ENCODE peak calls at places on chromosomes 5 and 9, in six cellular contexts. I is HL-60; Y is dorsolateral prefrontal cortex; U is fibroblast of pulmonary artery; Z is cardiac muscle cell; X is CD8-positive, alpha-beta T cell. K is an unnamed sample.

GRCh38 chr9:134531251-134531970 is 110.2 kb upstream of the COL5A1 start:
- DNase-seq in I (no peak), Y (peak), Z (no peak), U (no peak), X (no peak), K (peak)

GRCh38 chr5:150239794-150240122 is 49.8 kb downstream of the CAMK2A start:
- DNase-seq in Y (no peak), I (no peak), X (no peak), Z (no peak), U (no peak), K (no peak)

GRCh38 chr5:104763163-104763562 is 1200.6 kb upstream of the NUDT12 start:
- DNase-seq in Z (no peak), I (no peak), X (no peak), U (no peak), Y (no peak), K (no peak)

GRCh38 chr9:130352081-130352480 is 86.5 kb downstream of the HMCN2 start:
- DNase-seq in Z (no peak), X (no peak), U (no peak), I (no peak), Y (no peak), K (no peak)

GRCh38 chr5:153880094-153880493 is 158.6 kb downstream of the FAM114A2 start:
- DNase-seq in Y (no peak), I (no peak), Z (no peak), U (no peak), X (no peak), K (no peak)

GRCh38 chr5:181166812-181167733 is 19.7 kb downstream of the OR2V2 start:
- DNase-seq in I (no peak), X (no peak), U (no peak), Z (no peak), Y (no peak), K (peak)

GRCh38 chr5:92559331-92559730 is 1021.7 kb downstream of the NR2F1-AS1 start:
- DNase-seq in Z (no peak), I (no peak), X (no peak), Y (no peak), U (no peak), K (no peak)

GRCh38 chr5:147084702-147085101 is 150.1 kb upstream of the STK32A start:
- DNase-seq in X (no peak), Z (no peak), U (no peak), Y (peak), I (no peak), K (no peak)

GRCh38 chr9:121736964-121737462 is 85.6 kb downstream of the DAB2IP start:
- DNase-seq in Y (no peak), U (no peak), I (no peak), Z (no peak), X (no peak), K (no peak)
- H3K4me3 ChIP-seq in Y (peak), U (no peak), I (no peak), Z (peak), X (no peak), K (no peak)

GRCh38 chr9:94016744-94017143 is 61.6 kb upstream of the BARX1 start:
- DNase-seq in X (no peak), I (no peak), Z (no peak), Y (no peak), U (no peak), K (no peak)

GRCh38 chr9:94014845-94015244 is 59.7 kb upstream of the BARX1 start:
- DNase-seq in X (no peak), Z (no peak), Y (no peak), U (no peak), I (no peak), K (no peak)

GRCh38 chr9:94011134-94011533 is 56.0 kb upstream of the BARX1 start:
- DNase-seq in Z (peak), X (no peak), Y (no peak), U (peak), I (no peak), K (peak)

GRCh38 chr9:94017939-94018531 is 62.9 kb upstream of the BARX1 start:
- DNase-seq in X (no peak), I (no peak), Z (peak), Y (no peak), U (peak), K (peak)

GRCh38 chr9:94014066-94014654 is 59.0 kb upstream of the BARX1 start:
- DNase-seq in I (peak), X (no peak), Z (peak), Y (no peak), U (peak), K (peak)
- TF ChIP-seq CTCF in I (peak), X (peak), Z (peak), Y (peak), U (peak), K (peak)

GRCh38 chr9:37034938-37035471 is 937 bp upstream of the PAX5 start:
- DNase-seq in Z (no peak), X (no peak), I (peak), Y (no peak), U (no peak), K (no peak)
- H3K4me3 ChIP-seq in Z (peak), X (peak), I (peak), Y (no peak), U (no peak), K (no peak)

GRCh38 chr5:142221091-142221860 is 103.5 kb downstream of the SPRY4 start:
- DNase-seq in Y (no peak), Z (peak), I (no peak), X (no peak), U (peak), K (no peak)
- TF ChIP-seq CTCF in Y (no peak), Z (peak), I (no peak), X (no peak), U (no peak), K (no peak)

GRCh38 chr9:72309366-72310133 is 55.5 kb downstream of the ZFAND5 start:
- DNase-seq in Z (no peak), X (no peak), Y (no peak), I (no peak), U (no peak), K (peak)

GRCh38 chr9:72306771-72307170 is 58.2 kb downstream of the ZFAND5 start:
- DNase-seq in Y (no peak), Z (no peak), X (no peak), I (peak), U (no peak), K (no peak)

GRCh38 chr9:72300884-72301283 is 64.1 kb downstream of the ZFAND5 start:
- DNase-seq in Z (no peak), I (no peak), U (no peak), X (no peak), Y (no peak), K (no peak)

GRCh38 chr9:72305102-72305546 is 59.9 kb downstream of the ZFAND5 start:
- DNase-seq in I (peak), U (peak), X (no peak), Y (peak), Z (peak), K (peak)

GRCh38 chr9:72304538-72304937 is 60.5 kb downstream of the ZFAND5 start:
- DNase-seq in Z (no peak), X (no peak), Y (no peak), U (no peak), I (no peak), K (no peak)
- H3K4me3 ChIP-seq in Z (no peak), X (no peak), Y (no peak), U (no peak), I (no peak), K (peak)

GRCh38 chr5:11110128-11110527 is 349.1 kb upstream of the DAP start:
- DNase-seq in U (no peak), X (no peak), I (no peak), Y (no peak), Z (no peak), K (no peak)
- TF ChIP-seq CTCF in U (no peak), X (no peak), I (no peak), Y (no peak), Z (no peak), K (no peak)

GRCh38 chr5:93589348-93589662 is 6.3 kb downstream of the NR2F1 start:
- DNase-seq in I (no peak), X (no peak), Z (no peak), Y (no peak), U (no peak), K (no peak)
- H3K4me3 ChIP-seq in I (no peak), X (no peak), Z (no peak), Y (peak), U (peak), K (peak)

DNA sequence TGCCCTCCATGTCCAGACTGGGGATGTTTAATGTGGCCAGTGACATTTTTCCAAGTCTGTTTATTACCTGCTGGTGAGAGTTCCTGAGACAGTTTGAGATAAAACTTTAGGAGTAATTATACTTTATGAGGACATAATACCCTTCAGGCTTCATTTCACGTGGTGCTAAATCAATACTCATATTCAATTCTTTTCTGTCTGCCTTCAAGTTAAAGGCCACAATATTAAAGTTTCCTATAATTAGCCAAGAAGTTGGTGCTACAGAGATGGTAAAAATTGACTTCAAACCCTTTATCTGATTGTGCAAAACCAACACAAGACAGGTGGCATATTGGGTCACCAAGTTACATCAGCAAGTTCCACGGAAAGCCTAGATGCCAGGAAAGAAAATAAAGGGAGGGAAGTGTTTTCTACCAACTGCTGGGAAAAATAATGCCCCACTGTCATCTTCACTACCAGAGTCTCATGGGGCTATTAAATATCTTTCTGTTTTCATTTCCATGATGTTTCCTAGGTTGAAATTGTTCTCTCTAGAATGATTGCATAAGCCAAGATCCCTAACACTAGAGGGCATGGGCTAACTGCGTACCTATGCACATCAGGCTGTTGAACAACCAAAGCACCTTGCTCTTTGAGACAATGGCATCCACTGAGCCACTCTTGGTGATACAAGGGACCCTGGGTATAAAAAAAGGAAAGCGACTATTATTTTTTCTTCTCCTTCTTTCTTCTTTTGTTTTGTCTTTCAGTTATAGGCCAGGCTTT is 68.7 kb downstream of the INSYN2B start:
- DNase-seq in I (no peak), Y (no peak), X (no peak), Z (no peak), U (no peak), K (peak)
- TF ChIP-seq CTCF in I (no peak), Y (peak), X (no peak), Z (no peak), U (no peak), K (no peak)

GRCh38 chr9:93295031-93295430 is 111.1 kb downstream of the WNK2 start:
- DNase-seq in U (peak), Y (peak), X (no peak), Z (peak), I (no peak), K (peak)

GRCh38 chr9:93292288-93292615 is 108.3 kb downstream of the WNK2 start:
- DNase-seq in Z (no peak), U (no peak), Y (no peak), X (no peak), I (no peak), K (no peak)

GRCh38 chr9:93292664-93293328 is 108.9 kb downstream of the WNK2 start:
- DNase-seq in Z (no peak), U (no peak), Y (no peak), X (no peak), I (no peak), K (no peak)

GRCh38 chr9:93295456-93296076 is 111.6 kb downstream of the WNK2 start:
- DNase-seq in X (no peak), Y (no peak), I (no peak), U (no peak), Z (no peak), K (no peak)

DNA sequence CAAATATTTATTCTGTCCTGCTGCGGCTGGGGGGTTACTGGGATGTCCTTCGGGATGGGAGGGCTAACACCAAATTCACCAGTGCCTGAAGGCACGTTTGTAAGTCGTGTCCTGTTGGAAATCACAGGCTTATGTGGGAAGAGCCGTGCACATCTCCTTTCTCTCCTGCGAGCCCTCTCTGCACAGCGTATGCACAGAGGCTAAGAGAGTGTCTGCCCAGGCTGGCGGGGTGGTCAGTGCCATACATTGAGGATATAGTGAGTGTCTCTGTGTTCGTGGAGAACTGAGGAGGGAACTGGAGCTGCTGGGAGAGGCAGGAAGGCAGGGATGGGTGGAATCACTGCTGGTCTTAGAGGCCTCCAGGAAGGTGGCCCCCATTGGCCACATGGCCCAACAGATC is 110.1 kb downstream of the WNK2 start:
- DNase-seq in Y (no peak), U (no peak), Z (no peak), X (no peak), I (no peak), K (no peak)
- H3K4me3 ChIP-seq in Y (no peak), U (no peak), Z (no peak), X (no peak), I (no peak), K (no peak)

K was measured in fibroblast of mammary gland.